ENCODE peak calls at places on chromosomes 1 and 21, in nine cellular contexts. One of them, this sample, is unnamed.

GRCh38 chr1:83505148-83505547 is 493.8 kb downstream of the TTLL7 start:
- DNase-seq in T-cell: no peak
- DNase-seq in fibroblast of mammary gland: no peak
- DNase-seq in H9: no peak
- DNase-seq in epithelial cell of esophagus: no peak
- DNase-seq in GM20000: no peak
- DNase-seq in stimulated activated CD8-positive, alpha-beta memory T cell treated with anti-CD3 and anti-CD28 coated beads, Interleukin-4, amount 100 ng/mL, for 24 hours: no peak
- DNase-seq in activated CD8-positive, alpha-beta memory T cell treated with anti-CD3 and anti-CD28 coated beads, Interleukin-2, amount 50 U/mL, for 48 hours: no peak
- DNase-seq in OCI-M1: no peak
- DNase-seq in this sample: no peak

GRCh38 chr1:233261615-233262168 is 33.8 kb downstream of the PCNX2 start:
- DNase-seq in T-cell: no peak
- DNase-seq in fibroblast of mammary gland: no peak
- DNase-seq in H9: no peak
- DNase-seq in epithelial cell of esophagus: no peak
- DNase-seq in GM20000: no peak
- DNase-seq in stimulated activated CD8-positive, alpha-beta memory T cell treated with anti-CD3 and anti-CD28 coated beads, Interleukin-4, amount 100 ng/mL, for 24 hours: no peak
- DNase-seq in activated CD8-positive, alpha-beta memory T cell treated with anti-CD3 and anti-CD28 coated beads, Interleukin-2, amount 50 U/mL, for 48 hours: no peak
- DNase-seq in OCI-M1: no peak
- DNase-seq in this sample: no peak

GRCh38 chr21:21291883-21292569 is 293.8 kb downstream of the NCAM2 start:
- DNase-seq in T-cell: no peak
- DNase-seq in fibroblast of mammary gland: no peak
- DNase-seq in H9: no peak
- DNase-seq in epithelial cell of esophagus: no peak
- DNase-seq in GM20000: no peak
- DNase-seq in stimulated activated CD8-positive, alpha-beta memory T cell treated with anti-CD3 and anti-CD28 coated beads, Interleukin-4, amount 100 ng/mL, for 24 hours: no peak
- DNase-seq in activated CD8-positive, alpha-beta memory T cell treated with anti-CD3 and anti-CD28 coated beads, Interleukin-2, amount 50 U/mL, for 48 hours: no peak
- DNase-seq in OCI-M1: no peak
- DNase-seq in this sample: no peak

GRCh38 chr1:44354268-44354839 is 703 bp downstream of the ERI3 start:
- DNase-seq in T-cell: no peak
- DNase-seq in fibroblast of mammary gland: peak
- DNase-seq in H9: no peak
- DNase-seq in epithelial cell of esophagus: peak
- DNase-seq in GM20000: no peak
- DNase-seq in stimulated activated CD8-positive, alpha-beta memory T cell treated with anti-CD3 and anti-CD28 coated beads, Interleukin-4, amount 100 ng/mL, for 24 hours: no peak
- DNase-seq in activated CD8-positive, alpha-beta memory T cell treated with anti-CD3 and anti-CD28 coated beads, Interleukin-2, amount 50 U/mL, for 48 hours: no peak
- DNase-seq in OCI-M1: no peak
- DNase-seq in this sample: no peak

GRCh38 chr1:30695481-30695880 is 27.9 kb downstream of the MATN1 start:
- DNase-seq in T-cell: no peak
- DNase-seq in fibroblast of mammary gland: peak
- DNase-seq in H9: no peak
- DNase-seq in epithelial cell of esophagus: no peak
- DNase-seq in GM20000: no peak
- DNase-seq in stimulated activated CD8-positive, alpha-beta memory T cell treated with anti-CD3 and anti-CD28 coated beads, Interleukin-4, amount 100 ng/mL, for 24 hours: no peak
- DNase-seq in activated CD8-positive, alpha-beta memory T cell treated with anti-CD3 and anti-CD28 coated beads, Interleukin-2, amount 50 U/mL, for 48 hours: no peak
- DNase-seq in OCI-M1: no peak
- DNase-seq in this sample: no peak

GRCh38 chr1:236575523-236575922 is 28.8 kb downstream of the HEATR1 start:
- DNase-seq in T-cell: no peak
- DNase-seq in fibroblast of mammary gland: peak
- DNase-seq in H9: no peak
- DNase-seq in epithelial cell of esophagus: no peak
- DNase-seq in GM20000: no peak
- DNase-seq in stimulated activated CD8-positive, alpha-beta memory T cell treated with anti-CD3 and anti-CD28 coated beads, Interleukin-4, amount 100 ng/mL, for 24 hours: no peak
- DNase-seq in activated CD8-positive, alpha-beta memory T cell treated with anti-CD3 and anti-CD28 coated beads, Interleukin-2, amount 50 U/mL, for 48 hours: no peak
- DNase-seq in OCI-M1: no peak
- DNase-seq in this sample: no peak

GRCh38 chr1:153849487-153850185 is 73.1 kb downstream of the GATAD2B start:
- DNase-seq in T-cell: no peak
- DNase-seq in fibroblast of mammary gland: no peak
- DNase-seq in H9: no peak
- DNase-seq in epithelial cell of esophagus: no peak
- DNase-seq in GM20000: peak
- DNase-seq in stimulated activated CD8-positive, alpha-beta memory T cell treated with anti-CD3 and anti-CD28 coated beads, Interleukin-4, amount 100 ng/mL, for 24 hours: peak
- DNase-seq in activated CD8-positive, alpha-beta memory T cell treated with anti-CD3 and anti-CD28 coated beads, Interleukin-2, amount 50 U/mL, for 48 hours: no peak
- DNase-seq in OCI-M1: peak
- DNase-seq in this sample: no peak

GRCh38 chr1:51444096-51444495 is 75.0 kb downstream of the EPS15 start:
- DNase-seq in T-cell: no peak
- DNase-seq in fibroblast of mammary gland: no peak
- DNase-seq in H9: no peak
- DNase-seq in epithelial cell of esophagus: no peak
- DNase-seq in GM20000: peak
- DNase-seq in stimulated activated CD8-positive, alpha-beta memory T cell treated with anti-CD3 and anti-CD28 coated beads, Interleukin-4, amount 100 ng/mL, for 24 hours: no peak
- DNase-seq in activated CD8-positive, alpha-beta memory T cell treated with anti-CD3 and anti-CD28 coated beads, Interleukin-2, amount 50 U/mL, for 48 hours: no peak
- DNase-seq in OCI-M1: no peak
- DNase-seq in this sample: no peak

GRCh38 chr21:40422851-40423635 is 423.9 kb downstream of the DSCAM start:
- DNase-seq in T-cell: no peak
- DNase-seq in fibroblast of mammary gland: no peak
- DNase-seq in H9: no peak
- DNase-seq in epithelial cell of esophagus: no peak
- DNase-seq in GM20000: no peak
- DNase-seq in stimulated activated CD8-positive, alpha-beta memory T cell treated with anti-CD3 and anti-CD28 coated beads, Interleukin-4, amount 100 ng/mL, for 24 hours: no peak
- DNase-seq in activated CD8-positive, alpha-beta memory T cell treated with anti-CD3 and anti-CD28 coated beads, Interleukin-2, amount 50 U/mL, for 48 hours: no peak
- DNase-seq in OCI-M1: no peak
- DNase-seq in this sample: no peak

GRCh38 chr21:31902438-31902837 is 29.6 kb downstream of the HUNK start:
- DNase-seq in T-cell: no peak
- DNase-seq in fibroblast of mammary gland: no peak
- DNase-seq in H9: no peak
- DNase-seq in epithelial cell of esophagus: no peak
- DNase-seq in GM20000: no peak
- DNase-seq in stimulated activated CD8-positive, alpha-beta memory T cell treated with anti-CD3 and anti-CD28 coated beads, Interleukin-4, amount 100 ng/mL, for 24 hours: no peak
- DNase-seq in activated CD8-positive, alpha-beta memory T cell treated with anti-CD3 and anti-CD28 coated beads, Interleukin-2, amount 50 U/mL, for 48 hours: no peak
- DNase-seq in OCI-M1: no peak
- DNase-seq in this sample: no peak

GRCh38 chr1:225963735-225964530 is 22.9 kb upstream of the LEFTY2 start:
- DNase-seq in T-cell: no peak
- DNase-seq in fibroblast of mammary gland: peak
- DNase-seq in H9: no peak
- DNase-seq in epithelial cell of esophagus: peak
- DNase-seq in GM20000: no peak
- DNase-seq in stimulated activated CD8-positive, alpha-beta memory T cell treated with anti-CD3 and anti-CD28 coated beads, Interleukin-4, amount 100 ng/mL, for 24 hours: no peak
- DNase-seq in activated CD8-positive, alpha-beta memory T cell treated with anti-CD3 and anti-CD28 coated beads, Interleukin-2, amount 50 U/mL, for 48 hours: no peak
- DNase-seq in OCI-M1: no peak
- DNase-seq in this sample: no peak

GRCh38 chr21:16073571-16073970 is 343.8 kb downstream of the USP25 start:
- DNase-seq in T-cell: no peak
- DNase-seq in fibroblast of mammary gland: peak
- DNase-seq in H9: no peak
- DNase-seq in epithelial cell of esophagus: no peak
- DNase-seq in GM20000: no peak
- DNase-seq in stimulated activated CD8-positive, alpha-beta memory T cell treated with anti-CD3 and anti-CD28 coated beads, Interleukin-4, amount 100 ng/mL, for 24 hours: no peak
- DNase-seq in activated CD8-positive, alpha-beta memory T cell treated with anti-CD3 and anti-CD28 coated beads, Interleukin-2, amount 50 U/mL, for 48 hours: no peak
- DNase-seq in OCI-M1: no peak
- DNase-seq in this sample: no peak

GRCh38 chr1:43704838-43705237 is 2.5 kb upstream of the ST3GAL3 start:
- DNase-seq in T-cell: no peak
- DNase-seq in fibroblast of mammary gland: peak
- DNase-seq in H9: no peak
- DNase-seq in epithelial cell of esophagus: peak
- DNase-seq in GM20000: no peak
- DNase-seq in stimulated activated CD8-positive, alpha-beta memory T cell treated with anti-CD3 and anti-CD28 coated beads, Interleukin-4, amount 100 ng/mL, for 24 hours: no peak
- DNase-seq in activated CD8-positive, alpha-beta memory T cell treated with anti-CD3 and anti-CD28 coated beads, Interleukin-2, amount 50 U/mL, for 48 hours: no peak
- DNase-seq in OCI-M1: no peak
- DNase-seq in this sample: no peak

GRCh38 chr1:158458263-158458662 is 3.4 kb upstream of the OR10K1 start:
- DNase-seq in T-cell: no peak
- DNase-seq in fibroblast of mammary gland: no peak
- DNase-seq in H9: no peak
- DNase-seq in epithelial cell of esophagus: no peak
- DNase-seq in GM20000: no peak
- DNase-seq in stimulated activated CD8-positive, alpha-beta memory T cell treated with anti-CD3 and anti-CD28 coated beads, Interleukin-4, amount 100 ng/mL, for 24 hours: no peak
- DNase-seq in activated CD8-positive, alpha-beta memory T cell treated with anti-CD3 and anti-CD28 coated beads, Interleukin-2, amount 50 U/mL, for 48 hours: no peak
- DNase-seq in OCI-M1: no peak
- DNase-seq in this sample: no peak

GRCh38 chr21:34570315-34570714 is 44.6 kb downstream of the RCAN1 start:
- DNase-seq in T-cell: no peak
- DNase-seq in fibroblast of mammary gland: peak
- DNase-seq in H9: no peak
- DNase-seq in epithelial cell of esophagus: no peak
- DNase-seq in GM20000: no peak
- DNase-seq in stimulated activated CD8-positive, alpha-beta memory T cell treated with anti-CD3 and anti-CD28 coated beads, Interleukin-4, amount 100 ng/mL, for 24 hours: no peak
- DNase-seq in activated CD8-positive, alpha-beta memory T cell treated with anti-CD3 and anti-CD28 coated beads, Interleukin-2, amount 50 U/mL, for 48 hours: no peak
- DNase-seq in OCI-M1: peak
- DNase-seq in this sample: no peak

GRCh38 chr1:201307239-201307638 is 23.9 kb downstream of the PKP1 start:
- DNase-seq in T-cell: no peak
- DNase-seq in fibroblast of mammary gland: peak
- DNase-seq in H9: no peak
- DNase-seq in epithelial cell of esophagus: peak
- DNase-seq in GM20000: no peak
- DNase-seq in stimulated activated CD8-positive, alpha-beta memory T cell treated with anti-CD3 and anti-CD28 coated beads, Interleukin-4, amount 100 ng/mL, for 24 hours: no peak
- DNase-seq in activated CD8-positive, alpha-beta memory T cell treated with anti-CD3 and anti-CD28 coated beads, Interleukin-2, amount 50 U/mL, for 48 hours: no peak
- DNase-seq in OCI-M1: no peak
- DNase-seq in this sample: no peak

GRCh38 chr1:8219530-8219929 is 98.4 kb upstream of the SLC45A1 start:
- DNase-seq in T-cell: no peak
- DNase-seq in fibroblast of mammary gland: peak
- DNase-seq in H9: no peak
- DNase-seq in epithelial cell of esophagus: no peak
- DNase-seq in GM20000: no peak
- DNase-seq in stimulated activated CD8-positive, alpha-beta memory T cell treated with anti-CD3 and anti-CD28 coated beads, Interleukin-4, amount 100 ng/mL, for 24 hours: no peak
- DNase-seq in activated CD8-positive, alpha-beta memory T cell treated with anti-CD3 and anti-CD28 coated beads, Interleukin-2, amount 50 U/mL, for 48 hours: no peak
- DNase-seq in OCI-M1: no peak
- DNase-seq in this sample: no peak

This sample was measured in coronary artery.